ENCODE peak calls at places on chromosome 18, in seven cellular contexts. K is AG09309, U is sigmoid colon, R is breast epithelium, T is adrenal gland, S is hepatocyte, J is HepG2. Y is an unnamed sample.

GRCh38 chr18:74266161-74266560 is 25.6 kb downstream of the CYB5A start:
- DNase-seq in K (no peak), U (no peak), R (no peak), T (no peak), S (no peak), J (peak), Y (peak)

GRCh38 chr18:3664563-3665178 is 214.7 kb downstream of the TGIF1 start:
- DNase-seq in K (no peak), U (no peak), R (no peak), T (no peak), S (peak), J (peak), Y (peak)

GRCh38 chr18:59275406-59275949 is 2.2 kb upstream of the RAX start:
- DNase-seq in K (no peak), U (no peak), R (no peak), T (no peak), S (no peak), J (no peak), Y (no peak)

GRCh38 chr18:2891526-2892431 is 45.0 kb downstream of the EMILIN2 start:
- DNase-seq in K (no peak), U (no peak), R (no peak), T (no peak), S (no peak), J (no peak), Y (no peak)

GRCh38 chr18:75090336-75090735 is 118.6 kb downstream of the PTGR3 start:
- DNase-seq in K (no peak), U (no peak), R (no peak), T (peak), S (no peak), J (no peak), Y (no peak)

GRCh38 chr18:24942144-24942543 is 409.8 kb downstream of the ZNF521 start:
- DNase-seq in K (no peak), U (no peak), R (no peak), T (no peak), S (peak), J (no peak), Y (no peak)

GRCh38 chr18:79692886-79693285 is 13.3 kb downstream of the CTDP1 start:
- DNase-seq in K (no peak), U (peak), R (no peak), T (no peak), S (no peak), J (no peak), Y (no peak)

GRCh38 chr18:55420665-55420964 is 167.4 kb downstream of the TCF4 start:
- DNase-seq in K (no peak), U (no peak), R (no peak), T (no peak), S (no peak), J (no peak), Y (no peak)

GRCh38 chr18:56407631-56408030 is 230.8 kb downstream of the TXNL1 start:
- DNase-seq in K (no peak), U (no peak), R (no peak), T (no peak), S (no peak), J (no peak), Y (no peak)

GRCh38 chr18:48627216-48627615 is 88.4 kb downstream of the CTIF start:
- DNase-seq in K (no peak), U (no peak), R (no peak), T (no peak), S (no peak), J (no peak), Y (peak)

GRCh38 chr18:25053484-25053883 is 298.5 kb downstream of the ZNF521 start:
- DNase-seq in K (no peak), U (no peak), R (no peak), T (no peak), S (no peak), J (no peak), Y (no peak)

GRCh38 chr18:22385718-22386117 is 32.0 kb downstream of the CTAGE1 start:
- DNase-seq in K (peak), U (no peak), R (no peak), T (no peak), S (no peak), J (no peak), Y (peak)

GRCh38 chr18:3594760-3595241 is 144.8 kb downstream of the TGIF1 start:
- DNase-seq in K (no peak), U (no peak), R (no peak), T (no peak), S (peak), J (peak), Y (peak)

GRCh38 chr18:30245756-30246515 is 796.6 kb downstream of the DSC3 start:
- DNase-seq in K (no peak), U (no peak), R (no peak), T (no peak), S (no peak), J (no peak), Y (no peak)

DNA sequence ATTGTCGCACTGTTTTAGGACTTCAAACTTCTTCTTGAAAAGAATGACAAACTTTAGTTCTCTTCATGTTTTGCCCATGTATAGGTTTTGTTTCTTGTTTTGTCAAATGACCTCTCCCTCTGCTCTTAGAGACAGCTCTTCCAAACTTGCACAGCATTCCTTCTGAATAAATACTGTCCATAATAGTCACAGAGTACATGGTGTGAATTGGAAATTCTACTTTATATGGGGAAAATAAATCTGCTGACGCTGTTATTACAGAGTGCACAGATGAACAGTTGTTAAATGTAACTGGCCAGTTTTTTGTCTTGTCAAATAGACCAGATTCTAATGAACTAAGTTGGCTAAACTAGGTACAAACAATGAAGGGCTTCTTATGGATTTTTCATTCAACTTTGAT is 115.9 kb upstream of the DTNA start:
- DNase-seq in K (no peak), U (no peak), R (no peak), T (no peak), S (no peak), J (no peak), Y (no peak)
- H3K4me3 ChIP-seq in K (no peak), U (peak), R (no peak), T (no peak), S (no peak), J (no peak), Y (no peak)

GRCh38 chr18:64419156-64419555 is 270.3 kb upstream of the LINC00305 start:
- DNase-seq in K (no peak), U (no peak), R (no peak), T (no peak), S (no peak), J (no peak), Y (no peak)
- TF ChIP-seq CTCF in K (no peak), U (no peak), R (no peak), T (no peak), S (no peak), J (no peak), Y (no peak)

GRCh38 chr18:32771169-32771751 is 1.6 kb downstream of the KLHL14 start:
- DNase-seq in K (no peak), U (no peak), R (no peak), T (no peak), S (peak), J (peak), Y (no peak)
- H3K4me3 ChIP-seq in K (no peak), U (peak), R (peak), T (peak), S (peak), J (peak), Y (no peak)

DNA sequence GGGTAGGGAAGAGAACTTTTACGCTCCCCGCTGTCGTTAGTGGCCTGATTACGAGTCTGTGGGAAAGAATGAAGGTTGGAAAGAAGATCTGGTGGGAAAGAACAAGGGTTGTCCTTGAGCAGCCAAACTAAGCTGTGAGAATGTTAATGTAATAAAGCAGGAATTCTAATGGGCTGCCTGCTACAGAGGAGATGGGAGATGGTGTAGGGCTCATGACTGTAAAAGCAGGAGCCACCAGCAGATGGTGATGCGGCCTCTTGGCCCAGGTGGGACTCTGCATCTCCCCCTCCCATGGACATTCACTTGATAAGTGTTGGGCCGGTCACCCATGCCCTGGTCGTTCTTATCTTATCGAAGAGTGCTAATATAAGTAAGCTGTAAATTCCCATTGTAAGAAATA is 150.0 kb downstream of the NEDD4L start:
- DNase-seq in K (no peak), U (no peak), R (no peak), T (peak), S (peak), J (no peak), Y (no peak)
- TF ChIP-seq CTCF in K (no peak), U (no peak), R (no peak), T (no peak), S (peak), J (peak), Y (peak)